ENCODE peak calls at places on chromosomes 16 and 17, in eight cellular contexts. F is stomach; P is stimulated activated CD4-positive, alpha-beta T cell treated with anti-CD3 and anti-CD28 coated beads, Interleukin-1b, Interleukin-23, amount 100 ng/mL, for 4 hours; C is KG1; G is GM19239; D is neural progenitor cell; E is nephron progenitor cell; J is activated CD4-positive, alpha-beta T cell treated with anti-CD3 and anti-CD28 coated beads, Interleukin-2, amount 50 U/mL, for 1 hour. Z is an unnamed sample.

GRCh38 chr17:8855477-8856204 is 11.8 kb downstream of the PIK3R6 start:
- DNase-seq in E (no peak), C (no peak), F (no peak), G (no peak), D (no peak), J (no peak), P (no peak), Z (no peak)

GRCh38 chr16:25027281-25027680 is 12.1 kb upstream of the ARHGAP17 start:
- DNase-seq in C (no peak), E (no peak), F (no peak), P (no peak), J (no peak), D (no peak), G (no peak), Z (no peak)

GRCh38 chr17:16250635-16251034 is 33.6 kb downstream of the PIGL start:
- DNase-seq in P (no peak), C (no peak), F (no peak), J (no peak), E (no peak), G (no peak), D (no peak), Z (no peak)

GRCh38 chr17:82015311-82015971 is 7.2 kb downstream of the CENPX start:
- DNase-seq in C (no peak), G (no peak), D (no peak), J (no peak), P (no peak), F (no peak), E (no peak), Z (no peak)

GRCh38 chr17:42878123-42878880 is 22.3 kb upstream of the G6PC1 start:
- DNase-seq in G (no peak), J (no peak), D (peak), E (peak), F (peak), P (no peak), C (no peak), Z (no peak)

GRCh38 chr16:68401871-68402747 is 46.2 kb downstream of the SMPD3 start:
- DNase-seq in J (no peak), C (no peak), D (no peak), E (no peak), F (no peak), P (no peak), G (no peak), Z (no peak)

GRCh38 chr17:28816540-28816939 is 26.1 kb downstream of the FAM222B start:
- DNase-seq in E (no peak), C (no peak), P (no peak), D (no peak), F (no peak), J (no peak), G (no peak), Z (no peak)

GRCh38 chr16:81143921-81144471 is 47.8 kb upstream of the GCSH start:
- DNase-seq in D (no peak), C (no peak), J (no peak), G (no peak), E (no peak), F (no peak), P (no peak), Z (no peak)

GRCh38 chr17:68871447-68871846 is 83.7 kb downstream of the ABCA8 start:
- DNase-seq in P (no peak), C (no peak), D (no peak), J (no peak), E (no peak), F (no peak), G (no peak), Z (no peak)

GRCh38 chr16:30491744-30492308 is 19.3 kb downstream of the ITGAL start:
- DNase-seq in E (no peak), J (no peak), F (no peak), D (no peak), P (no peak), G (no peak), C (no peak), Z (no peak)

GRCh38 chr17:32275060-32276042 is 9.7 kb downstream of the RHBDL3 start:
- DNase-seq in G (no peak), E (peak), J (no peak), D (no peak), F (no peak), C (no peak), P (no peak), Z (no peak)

GRCh38 chr16:88453217-88453531 is at the start of gene ZFPM1:
- DNase-seq in G (no peak), E (no peak), J (no peak), C (no peak), D (peak), P (no peak), F (no peak), Z (no peak)

GRCh38 chr17:27920569-27920968 is 27.4 kb upstream of the LYRM9 start:
- DNase-seq in F (no peak), E (no peak), C (no peak), D (no peak), J (no peak), P (no peak), G (no peak), Z (no peak)

GRCh38 chr16:85415196-85415988 is 197.7 kb upstream of the GSE1 start:
- DNase-seq in E (peak), G (no peak), C (no peak), J (no peak), D (no peak), P (no peak), F (no peak), Z (no peak)

GRCh38 chr17:27577124-27577761 is 53.7 kb upstream of the LGALS9 start:
- DNase-seq in G (no peak), E (peak), J (no peak), D (peak), C (no peak), P (no peak), F (no peak), Z (no peak)

GRCh38 chr16:54361813-54362212 is 75.2 kb upstream of the IRX3 start:
- DNase-seq in F (no peak), C (no peak), E (no peak), J (no peak), P (no peak), D (peak), G (no peak), Z (no peak)

GRCh38 chr16:59179446-59180082 is 445.4 kb upstream of the GOT2 start:
- DNase-seq in G (no peak), D (no peak), P (no peak), F (no peak), J (no peak), E (no peak), C (no peak), Z (no peak)

GRCh38 chr17:27996157-27997043 is 46.1 kb upstream of the NLK start:
- DNase-seq in C (no peak), D (no peak), E (no peak), J (no peak), F (no peak), G (no peak), P (no peak), Z (no peak)

GRCh38 chr17:48023408-48024148 is 14.0 kb downstream of the COPZ2 start:
- DNase-seq in E (peak), J (peak), G (no peak), P (no peak), C (no peak), F (peak), D (peak), Z (no peak)

GRCh38 chr17:22278302-22279275 is 586.3 kb downstream of the KCNJ18 start:
- DNase-seq in G (no peak), J (no peak), D (no peak), F (peak), C (no peak), P (no peak), E (no peak), Z (no peak)

GRCh38 chr17:68053237-68054030 is 17.9 kb downstream of the KPNA2 start:
- DNase-seq in C (no peak), G (no peak), D (no peak), E (no peak), F (no peak), P (no peak), J (no peak), Z (no peak)

GRCh38 chr17:77679589-77679988 is 278.9 kb upstream of the TNRC6C start:
- DNase-seq in F (no peak), J (no peak), C (no peak), P (no peak), E (no peak), G (no peak), D (no peak), Z (no peak)

GRCh38 chr17:71522383-71522782 is 598.4 kb upstream of the SOX9 start:
- DNase-seq in C (no peak), D (peak), G (no peak), J (no peak), F (no peak), P (no peak), E (no peak), Z (no peak)

GRCh38 chr16:59601452-59601851 is 867.3 kb upstream of the GOT2 start:
- DNase-seq in C (no peak), D (no peak), J (no peak), P (no peak), G (no peak), E (no peak), F (no peak), Z (no peak)

GRCh38 chr16:276360-277077 is 775 bp upstream of the RGS11 start:
- DNase-seq in G (no peak), F (no peak), P (no peak), C (no peak), D (no peak), E (no peak), J (no peak), Z (no peak)

GRCh38 chr16:19660432-19660831 is 57.6 kb downstream of the KNOP1 start:
- DNase-seq in G (no peak), E (no peak), D (no peak), F (no peak), P (no peak), C (no peak), J (no peak), Z (no peak)

GRCh38 chr16:49600541-49600940 is 226.9 kb downstream of the C16orf78 start:
- DNase-seq in C (no peak), G (no peak), D (no peak), P (no peak), J (no peak), F (peak), E (peak), Z (no peak)

GRCh38 chr16:1281517-1281916 is 25.6 kb downstream of the TPSD1 start:
- DNase-seq in P (no peak), E (no peak), C (no peak), D (no peak), G (no peak), F (no peak), J (no peak), Z (no peak)

GRCh38 chr16:70684146-70685060 is 1.4 kb downstream of the MTSS2 start:
- DNase-seq in F (no peak), D (no peak), C (no peak), G (no peak), P (no peak), J (no peak), E (no peak), Z (no peak)

GRCh38 chr17:5819921-5820685 is 235.8 kb upstream of the NLRP1 start:
- DNase-seq in C (no peak), P (no peak), E (no peak), J (no peak), F (no peak), D (no peak), G (no peak), Z (no peak)

Z was measured in GM12891.